ENCODE peak calls at places on chromosomes 3 and 15, in five cellular contexts. O, Z, E, S and Y are unnamed samples.

GRCh38 chr15:34436126-34436955 is 1.3 kb downstream of the GOLGA8A start:
- DNase-seq in Z (no peak), S (no peak), E (no peak), O (peak), Y (no peak)

GRCh38 chr3:100993309-100993708 is at the start of gene ABI3BP:
- DNase-seq in O (peak), Z (peak), S (peak), E (peak), Y (peak)

GRCh38 chr15:78209646-78210348 is 24.6 kb downstream of the ACSBG1 start:
- DNase-seq in O (peak), S (no peak), E (no peak), Z (no peak), Y (no peak)

GRCh38 chr3:112132975-112133448 is at the start of gene GCSAM:
- DNase-seq in E (no peak), S (no peak), O (no peak), Z (peak), Y (peak)

GRCh38 chr3:159763466-159764210 is 225.0 kb upstream of the IL12A start:
- DNase-seq in Z (peak), E (peak), O (peak), S (peak), Y (peak)

GRCh38 chr3:40247714-40248113 is 61.8 kb upstream of the EIF1B start:
- DNase-seq in Z (no peak), E (no peak), O (no peak), S (no peak), Y (no peak)

GRCh38 chr3:127411083-127411727 is 123.4 kb upstream of the PRR20G start:
- DNase-seq in E (no peak), S (no peak), Z (peak), O (no peak), Y (no peak)

GRCh38 chr15:85934691-85935090 is 140.0 kb upstream of the KLHL25 start:
- DNase-seq in O (no peak), Z (no peak), E (no peak), S (no peak), Y (no peak)

GRCh38 chr15:33963831-33964664 is 4.2 kb upstream of the CHRM5 start:
- DNase-seq in O (peak), E (no peak), S (peak), Z (no peak), Y (peak)

GRCh38 chr3:191376742-191377141 is 46.4 kb upstream of the UTS2B start:
- DNase-seq in Z (no peak), O (peak), S (peak), E (no peak), Y (peak)

GRCh38 chr3:184717608-184717995 is 5.7 kb upstream of the MAGEF1 start:
- DNase-seq in S (no peak), E (no peak), Z (no peak), O (no peak), Y (no peak)

GRCh38 chr3:118713502-118714207 is 321.0 kb downstream of the IGSF11 start:
- DNase-seq in Z (no peak), E (no peak), O (no peak), S (no peak), Y (no peak)

GRCh38 chr3:134486577-134487041 is 752 bp downstream of the CEP63 start:
- DNase-seq in E (no peak), O (peak), S (no peak), Z (no peak), Y (peak)

GRCh38 chr3:79937567-79937966 is 169.8 kb upstream of the ROBO1 start:
- DNase-seq in Z (no peak), S (no peak), E (no peak), O (no peak), Y (peak)

GRCh38 chr3:129777806-129778205 is 115.7 kb downstream of the TMCC1 start:
- DNase-seq in O (no peak), E (no peak), S (peak), Z (no peak), Y (no peak)

GRCh38 chr3:134004841-134005240 is 24.9 kb downstream of the SLCO2A1 start:
- DNase-seq in Z (no peak), E (no peak), S (no peak), O (no peak), Y (no peak)

GRCh38 chr3:117146571-117146970 is 437.0 kb downstream of the TUSC7 start:
- DNase-seq in S (no peak), Z (no peak), O (no peak), E (no peak), Y (no peak)

GRCh38 chr15:101152914-101153313 is 98.9 kb downstream of the CHSY1 start:
- DNase-seq in O (no peak), E (no peak), Z (peak), S (no peak), Y (no peak)

GRCh38 chr3:11236588-11237461 is 35.4 kb upstream of the ATG7 start:
- DNase-seq in Z (peak), O (peak), S (peak), E (peak), Y (peak)

GRCh38 chr15:56737791-56738190 is 4.5 kb upstream of the ZNF280D start:
- DNase-seq in S (no peak), Z (no peak), O (no peak), E (no peak), Y (no peak)

GRCh38 chr3:101170806-101171558 is 149.4 kb downstream of the IMPG2 start:
- DNase-seq in E (no peak), Z (no peak), S (no peak), O (no peak), Y (no peak)

GRCh38 chr15:42736178-42736792 is 643 bp downstream of the CDAN1 start:
- DNase-seq in S (no peak), Z (no peak), O (peak), E (peak), Y (no peak)

GRCh38 chr3:111956449-111956848 is 22.4 kb upstream of the ABHD10 start:
- DNase-seq in Z (no peak), O (no peak), E (no peak), S (no peak), Y (no peak)

GRCh38 chr15:31236184-31237041 is 90.2 kb upstream of the KLF13 start:
- DNase-seq in O (peak), Z (peak), S (peak), E (peak), Y (peak)

GRCh38 chr3:118267588-118267987 is 767.1 kb downstream of the IGSF11 start:
- DNase-seq in S (no peak), O (no peak), Z (no peak), E (no peak), Y (peak)

GRCh38 chr3:45929042-45929679 is 14.1 kb upstream of the CXCR6 start:
- DNase-seq in O (peak), S (no peak), Z (no peak), E (no peak), Y (peak)

GRCh38 chr3:61108247-61109019 is 142.8 kb downstream of the FHIT start:
- DNase-seq in S (no peak), E (no peak), Z (no peak), O (no peak), Y (no peak)

GRCh38 chr3:100783619-100784018 is 74.3 kb downstream of the TFG start:
- DNase-seq in O (no peak), S (no peak), Z (no peak), E (no peak), Y (no peak)

GRCh38 chr3:72259755-72260589 is 475.0 kb upstream of the PROK2 start:
- DNase-seq in S (no peak), Z (no peak), E (no peak), O (peak), Y (no peak)

GRCh38 chr3:14490831-14491230 is 49.3 kb downstream of the GRIP2 start:
- DNase-seq in S (no peak), Z (no peak), E (no peak), O (no peak), Y (peak)

GRCh38 chr15:36109943-36110658 is 469.3 kb upstream of the CDIN1 start:
- DNase-seq in S (no peak), E (peak), O (peak), Z (peak), Y (peak)

GRCh38 chr15:78216276-78217229 is 17.8 kb downstream of the ACSBG1 start:
- DNase-seq in E (no peak), O (peak), S (no peak), Z (peak), Y (peak)

GRCh38 chr15:100553468-100553867 is 24.7 kb upstream of the CERS3 start:
- DNase-seq in E (no peak), O (no peak), S (no peak), Z (no peak), Y (no peak)

GRCh38 chr15:85639752-85640381 is 154.9 kb downstream of the KLHL25 start:
- DNase-seq in Z (no peak), S (no peak), O (peak), E (no peak), Y (peak)

GRCh38 chr3:21170964-21171363 is 580.0 kb downstream of the ZNF385D start:
- DNase-seq in Z (no peak), O (peak), S (no peak), E (no peak), Y (peak)
- TF ChIP-seq CTCF in Z (no peak), O (peak), S (peak), E (peak), Y (peak)

GRCh38 chr3:36697397-36698001 is 66.9 kb downstream of the DCLK3 start:
- DNase-seq in Z (no peak), E (no peak), S (no peak), O (peak), Y (no peak)
- TF ChIP-seq CTCF in Z (no peak), E (no peak), S (peak), O (no peak), Y (no peak)

GRCh38 chr15:48719668-48720067 is 74.2 kb upstream of the FBN1 start:
- DNase-seq in S (no peak), Z (no peak), O (no peak), E (no peak), Y (no peak)

GRCh38 chr15:48723964-48724363 is 78.5 kb upstream of the FBN1 start:
- DNase-seq in O (no peak), S (no peak), E (no peak), Z (no peak), Y (no peak)

GRCh38 chr15:48720646-48721045 is 75.1 kb upstream of the FBN1 start:
- DNase-seq in E (no peak), S (no peak), Z (no peak), O (peak), Y (peak)

GRCh38 chr15:48721061-48721810 is 75.7 kb upstream of the FBN1 start:
- DNase-seq in S (no peak), E (no peak), O (peak), Z (no peak), Y (no peak)

GRCh38 chr15:48722764-48723661 is 77.5 kb upstream of the FBN1 start:
- DNase-seq in Z (no peak), O (peak), E (no peak), S (no peak), Y (peak)
- TF ChIP-seq CTCF in Z (no peak), O (no peak), E (no peak), S (no peak), Y (no peak)

DNA sequence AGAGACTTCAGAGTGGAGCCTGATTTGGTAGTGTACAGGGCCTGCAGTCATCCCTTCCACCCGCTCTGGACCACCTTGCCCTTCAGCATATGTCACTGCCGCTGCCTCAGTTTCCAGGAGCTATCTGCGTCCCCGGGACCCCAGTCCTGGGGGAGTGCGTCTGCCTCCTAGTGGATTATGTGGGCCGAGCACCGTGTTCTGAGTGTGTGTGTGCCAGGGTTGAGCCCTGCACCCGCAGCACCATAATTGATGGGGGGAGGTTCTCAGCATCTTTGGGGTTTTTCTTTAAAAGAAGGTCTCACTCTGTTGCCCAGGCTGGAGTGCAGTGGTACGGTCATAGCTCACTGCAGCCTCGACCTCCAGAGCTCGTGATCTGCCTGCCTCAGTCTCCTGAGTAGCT is 33.6 kb downstream of the CD276 start:
- DNase-seq in O (no peak), S (no peak), Z (no peak), E (no peak), Y (no peak)
- TF ChIP-seq CTCF in O (peak), S (peak), Z (no peak), E (no peak), Y (no peak)